ENCODE peak calls at places on chromosomes 4 and X, in ten cellular contexts. A, H, M, U, W, L, C, F, T and R are unnamed samples.
A peak's percentile ranks its signal among the peaks of the same experiment; 100 is the strongest.

GRCh38 chr4:139247241-139247640 is 32.8 kb downstream of the MGARP start:
- DNase-seq in W (no peak), U (no peak), C (no peak), F (peak; percentile 34), H (no peak), A (no peak), M (no peak), L (no peak), T (no peak), R (no peak)

GRCh38 chrX:150063138-150063518 is 124.8 kb upstream of the EOLA2 start:
- DNase-seq in U (no peak), C (no peak), F (no peak), H (no peak), A (no peak), W (no peak), T (no peak), L (no peak), M (no peak), R (no peak)

GRCh38 chrX:130147631-130148030 is 18.0 kb downstream of the AIFM1 start:
- DNase-seq in H (no peak), C (no peak), M (no peak), F (no peak), U (no peak), L (no peak), T (no peak), W (no peak), A (no peak), R (no peak)

GRCh38 chr4:102411416-102411815 is 66.1 kb upstream of the SLC39A8 start:
- DNase-seq in C (no peak), W (no peak), M (no peak), H (no peak), T (no peak), F (peak; percentile 41), L (no peak), U (no peak), A (no peak), R (no peak)

GRCh38 chrX:153906126-153906917 is 1.8 kb downstream of the AVPR2 start:
- DNase-seq in W (no peak), U (no peak), T (no peak), L (no peak), H (no peak), F (no peak), M (no peak), A (no peak), C (no peak), R (no peak)

GRCh38 chr4:169229571-169230028 is 41.2 kb downstream of the SH3RF1 start:
- DNase-seq in U (no peak), A (peak; percentile 92), L (peak; percentile 44), W (no peak), T (no peak), C (peak; percentile 1), F (peak; percentile 95), M (no peak), H (no peak), R (no peak)

GRCh38 chrX:34734383-34734782 is 77.3 kb upstream of the TMEM47 start:
- DNase-seq in L (no peak), H (no peak), W (no peak), T (no peak), C (no peak), M (no peak), A (peak; percentile 0), U (no peak), F (peak; percentile 30), R (no peak)

GRCh38 chr4:140071806-140072205 is 82.2 kb downstream of the MAML3 start:
- DNase-seq in T (peak; percentile 74), F (peak; percentile 84), U (no peak), H (peak; percentile 24), L (no peak), A (peak; percentile 94), M (no peak), C (no peak), W (no peak), R (no peak)

GRCh38 chr4:99221980-99222379 is 2.9 kb upstream of the ADH6 start:
- DNase-seq in C (no peak), W (no peak), T (no peak), A (peak; percentile 31), L (peak; percentile 18), M (no peak), H (no peak), F (no peak), U (no peak), R (no peak)

GRCh38 chr4:16860506-16860905 is 37.9 kb downstream of the LDB2 start:
- DNase-seq in W (no peak), H (no peak), T (no peak), F (peak; percentile 97), U (no peak), A (peak; percentile 93), M (no peak), C (no peak), L (no peak), R (no peak)

GRCh38 chr4:121827851-121828250 is 4.2 kb upstream of the CCNA2 start:
- DNase-seq in M (no peak), C (no peak), A (peak; percentile 36), H (no peak), U (no peak), F (peak; percentile 79), T (no peak), L (no peak), W (no peak), R (no peak)

GRCh38 chrX:136725446-136726104 is 55.2 kb downstream of the ARHGEF6 start:
- DNase-seq in F (peak; percentile 80), W (no peak), H (no peak), U (no peak), L (peak; percentile 10), A (peak; percentile 70), C (no peak), T (no peak), M (no peak), R (no peak)

GRCh38 chr4:40232610-40233009 is 35.8 kb downstream of the RHOH start:
- DNase-seq in L (no peak), U (no peak), H (no peak), A (no peak), T (no peak), F (no peak), W (no peak), C (no peak), M (no peak), R (no peak)